ENCODE peak calls at places on chromosome X, in seven cellular contexts. L, Q, N, T, Y, V and P are unnamed samples.

GRCh38 chrX:77899081-77899828 is at the start of gene COX7B:
- DNase-seq in L (peak; percentile 98), Q (peak; percentile 98), N (peak; percentile 9), T (peak; percentile 94), Y (peak; percentile 95), V (peak; percentile 96), P (peak; percentile 89)

GRCh38 chrX:12002876-12003275 is 135.4 kb upstream of the FRMPD4 start:
- DNase-seq in L (no peak), Q (no peak), N (no peak), T (no peak), Y (no peak), V (no peak), P (no peak)

GRCh38 chrX:2629316-2630168 is 61.6 kb upstream of the CD99 start:
- DNase-seq in L (no peak), Q (no peak), N (no peak), T (peak; percentile 87), Y (no peak), V (no peak), P (no peak)

GRCh38 chrX:153848325-153848724 is 18.0 kb upstream of the PDZD4 start:
- DNase-seq in L (no peak), Q (no peak), N (no peak), T (no peak), Y (no peak), V (no peak), P (no peak)

GRCh38 chrX:67613366-67613765 is 69.5 kb downstream of the AR start:
- DNase-seq in L (no peak), Q (no peak), N (no peak), T (peak; percentile 45), Y (peak; percentile 52), V (no peak), P (no peak)

GRCh38 chrX:133362538-133362937 is 52.8 kb downstream of the GPC4 start:
- DNase-seq in L (no peak), Q (no peak), N (no peak), T (no peak), Y (no peak), V (no peak), P (no peak)

GRCh38 chrX:136227948-136228584 is 23.1 kb downstream of the MAP7D3 start:
- DNase-seq in L (no peak), Q (no peak), N (no peak), T (no peak), Y (no peak), V (no peak), P (no peak)

GRCh38 chrX:65702956-65703355 is 35.5 kb downstream of the MSN start:
- DNase-seq in L (no peak), Q (no peak), N (no peak), T (no peak), Y (no peak), V (no peak), P (no peak)

GRCh38 chrX:51144828-51145442 is 187.7 kb upstream of the NUDT10 start:
- DNase-seq in L (peak; percentile 36), Q (peak; percentile 14), N (no peak), T (no peak), Y (peak; percentile 12), V (no peak), P (peak; percentile 18)